ENCODE peak calls at places on chromosome 3, in ten cellular contexts. N is breast epithelium; B is cardiac muscle cell; G is CD8-positive, alpha-beta memory T cell; X is esophagus squamous epithelium; A is transverse colon; E is body of pancreas; U is endothelial cell of umbilical vein; L is upper lobe of left lung; M is Karpas-422. Z is an unnamed sample. For H3K36me3, the result is how much of the 10 kb centered on the place peaks cover.

GRCh38 chr3:13039286-13039896 is 33.8 kb downstream of the IQSEC1 start:
- DNase-seq in G (no peak), L (no peak), M (no peak), X (no peak), E (no peak), N (no peak), A (no peak), U (no peak), B (no peak), Z (no peak)

GRCh38 chr3:141448606-141449216 is 38.1 kb upstream of the RASA2 start:
- DNase-seq in G (no peak), M (no peak), X (no peak), A (no peak), N (no peak), E (no peak), B (no peak), U (peak), L (no peak), Z (no peak)

GRCh38 chr3:156978471-156978961 is 152.4 kb downstream of the LEKR1 start:
- DNase-seq in M (peak), G (peak), L (no peak), X (no peak), E (no peak), N (no peak), U (no peak), B (no peak), A (no peak), Z (no peak)

GRCh38 chr3:66502267-66502874 is 1.5 kb upstream of the LRIG1 start:
- DNase-seq in N (no peak), A (no peak), M (no peak), U (no peak), X (no peak), E (no peak), G (no peak), L (no peak), B (no peak), Z (no peak)

GRCh38 chr3:181727122-181728036 is 15.7 kb downstream of the SOX2 start:
- DNase-seq in A (no peak), L (no peak), X (no peak), N (no peak), U (no peak), E (no peak), G (no peak), M (no peak), B (no peak), Z (no peak)

GRCh38 chr3:94513600-94513999 is 450.7 kb downstream of the NSUN3 start:
- DNase-seq in G (no peak), E (no peak), B (no peak), A (no peak), U (no peak), L (no peak), M (no peak), N (no peak), X (no peak), Z (no peak)

GRCh38 chr3:98901032-98901464 is 447 bp downstream of the DCBLD2 start:
- DNase-seq in G (no peak), E (peak), A (peak), L (peak), U (peak), X (no peak), N (no peak), B (peak), M (no peak), Z (peak)

GRCh38 chr3:177224406-177224805 is 27.1 kb upstream of the TBL1XR1 start:
- DNase-seq in G (no peak), X (no peak), U (no peak), B (no peak), N (no peak), M (no peak), L (no peak), E (no peak), A (no peak), Z (no peak)

GRCh38 chr3:38247366-38248035 is 18.1 kb upstream of the SLC22A13 start:
- DNase-seq in N (no peak), A (no peak), X (no peak), G (no peak), B (peak), E (peak), L (no peak), M (no peak), U (peak), Z (peak)

GRCh38 chr3:111595239-111595638 is at the start of gene ZBED2:
- DNase-seq in L (peak), U (no peak), X (no peak), A (no peak), E (no peak), N (no peak), M (no peak), B (no peak), G (no peak), Z (no peak)

GRCh38 chr3:8220291-8220690 is 281.3 kb upstream of the LMCD1 start:
- DNase-seq in M (no peak), B (no peak), E (no peak), N (no peak), L (no peak), A (no peak), X (no peak), U (no peak), G (no peak), Z (peak)

GRCh38 chr3:181278468-181279238 is 289.1 kb upstream of the DNAJC19 start:
- DNase-seq in X (no peak), B (peak), M (peak), E (no peak), U (peak), N (no peak), L (no peak), A (no peak), G (no peak), Z (no peak)

GRCh38 chr3:48845170-48845569 is 2.5 kb downstream of the PRKAR2A start:
- DNase-seq in U (no peak), X (no peak), E (no peak), L (no peak), N (no peak), A (no peak), M (no peak), B (peak), G (no peak), Z (no peak)

GRCh38 chr3:1214928-1215327 is 122.1 kb downstream of the CNTN6 start:
- DNase-seq in L (no peak), U (no peak), M (no peak), G (no peak), E (no peak), B (no peak), A (no peak), N (no peak), X (no peak), Z (peak)

GRCh38 chr3:170692720-170693119 is 106.8 kb upstream of the SLC7A14 start:
- DNase-seq in G (no peak), L (no peak), E (no peak), N (no peak), M (no peak), A (no peak), X (no peak), B (no peak), U (no peak), Z (no peak)

GRCh38 chr3:121477589-121477988 is 68.2 kb downstream of the POLQ start:
- DNase-seq in M (no peak), G (no peak), L (no peak), X (no peak), E (no peak), A (no peak), N (no peak), U (peak), B (no peak), Z (peak)

GRCh38 chr3:66195347-66195783 is 25.4 kb upstream of the SLC25A26 start:
- DNase-seq in G (no peak), M (no peak), L (no peak), X (no peak), N (no peak), U (peak), A (peak), B (peak), E (peak), Z (peak)

GRCh38 chr3:116188231-116188785 is 257.0 kb downstream of the LSAMP start:
- DNase-seq in U (no peak), G (no peak), B (no peak), L (no peak), E (no peak), X (no peak), N (no peak), A (no peak), M (no peak), Z (no peak)

GRCh38 chr3:127074900-127075360 is 92.0 kb downstream of the PLXNA1 start:
- DNase-seq in U (no peak), B (no peak), G (no peak), N (no peak), A (no peak), X (no peak), E (peak), L (no peak), M (peak), Z (peak)

GRCh38 chr3:32570426-32571191 is at the start of gene DYNC1LI1:
- DNase-seq in M (peak), G (peak), A (peak), E (peak), N (peak), X (peak), B (peak), L (peak), U (peak), Z (peak)

GRCh38 chr3:43093006-43093405 is 12.9 kb downstream of the POMGNT2 start:
- DNase-seq in N (no peak), L (no peak), M (peak), B (no peak), E (no peak), U (no peak), G (no peak), X (no peak), A (no peak), Z (no peak)

GRCh38 chr3:32403663-32404062 is 12.0 kb downstream of the CMTM7 start:
- DNase-seq in N (no peak), E (no peak), A (no peak), M (no peak), G (no peak), X (no peak), U (no peak), L (no peak), B (no peak), Z (no peak)

GRCh38 chr3:112740800-112741199 is 99.9 kb upstream of the CCDC80 start:
- DNase-seq in U (no peak), B (no peak), L (no peak), M (no peak), A (no peak), E (no peak), N (no peak), G (peak), X (no peak), Z (no peak)

GRCh38 chr3:127419641-127420354 is 132.0 kb upstream of the PRR20G start:
- DNase-seq in U (no peak), L (no peak), G (no peak), M (no peak), E (no peak), B (no peak), N (no peak), A (no peak), X (no peak), Z (no peak)

GRCh38 chr3:109640146-109640652 is 302.9 kb upstream of the DPPA4 start:
- DNase-seq in E (no peak), M (no peak), G (no peak), A (no peak), U (no peak), L (no peak), B (no peak), N (no peak), X (no peak), Z (no peak)

GRCh38 chr3:113677745-113678144 is 18.7 kb downstream of the USF3 start:
- DNase-seq in B (no peak), E (no peak), A (no peak), X (no peak), N (no peak), U (no peak), L (no peak), G (no peak), M (no peak), Z (no peak)

GRCh38 chr3:177553012-177553411 is 355.7 kb upstream of the TBL1XR1 start:
- DNase-seq in U (no peak), A (no peak), X (no peak), B (no peak), E (no peak), L (no peak), N (no peak), G (no peak), M (no peak), Z (no peak)

GRCh38 chr3:194936659-194937058 is 251.0 kb downstream of the FAM43A start:
- DNase-seq in B (no peak), A (no peak), U (no peak), L (no peak), G (no peak), E (no peak), N (no peak), M (no peak), X (no peak), Z (no peak)

GRCh38 chr3:125125822-125126245 is 70.0 kb upstream of the HEG1 start:
- DNase-seq in G (no peak), E (peak), L (no peak), B (no peak), U (no peak), N (no peak), X (no peak), A (no peak), M (no peak), Z (peak)

GRCh38 chr3:23806322-23807160 is 786 bp downstream of the UBE2E1 start:
- DNase-seq in U (peak), E (peak), X (no peak), B (peak), N (no peak), M (peak), L (peak), G (peak), A (peak), Z (no peak)

GRCh38 chr3:72891053-72891855 is 3.4 kb downstream of the GXYLT2 start:
- DNase-seq in N (no peak), M (no peak), A (peak), E (peak), G (no peak), U (no peak), L (no peak), B (peak), X (no peak), Z (peak)

GRCh38 chr3:98536456-98537017 is 4.8 kb downstream of the GPR15 start:
- DNase-seq in L (no peak), B (no peak), N (no peak), A (no peak), E (no peak), X (no peak), M (no peak), G (no peak), U (no peak), Z (no peak)

GRCh38 chr3:42314411-42314810 is 48.4 kb upstream of the CCK start:
- DNase-seq in B (no peak), L (no peak), N (no peak), G (no peak), M (no peak), A (no peak), E (no peak), X (no peak), U (no peak), Z (no peak)

GRCh38 chr3:127394984-127395662 is 107.3 kb upstream of the PRR20G start:
- DNase-seq in X (no peak), G (no peak), E (no peak), M (no peak), U (no peak), A (no peak), B (no peak), N (no peak), L (no peak), Z (no peak)

GRCh38 chr3:134816623-134817022 is 21.6 kb downstream of the EPHB1 start:
- DNase-seq in E (no peak), N (no peak), M (no peak), A (no peak), G (no peak), B (no peak), U (no peak), X (no peak), L (no peak), Z (no peak)
- H3K36me3 ChIP-seq in E (under half), N (under half), M (under half), A (under half), G (under half), B (under half), U (under half), X (under half), L (under half), Z (under half)

DNA sequence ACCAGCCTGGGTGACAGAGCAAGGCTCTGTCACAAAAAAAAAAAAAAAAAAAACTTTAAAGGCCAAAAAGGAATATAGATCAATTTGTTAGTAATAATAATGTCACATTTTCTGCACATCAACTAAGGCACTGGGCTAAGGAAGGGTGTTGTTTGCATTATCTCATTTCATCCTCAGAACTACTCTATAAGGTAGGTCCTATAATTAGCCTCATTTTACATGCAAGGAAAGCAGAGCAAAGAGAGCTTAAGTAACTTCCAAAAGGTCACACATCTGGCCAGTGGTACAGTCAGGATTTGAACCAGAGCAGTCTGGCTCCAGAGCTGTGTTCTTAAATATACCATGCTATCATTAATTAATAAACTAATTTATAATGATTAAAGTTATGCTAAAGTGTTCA is 42.2 kb upstream of the SPATA12 start:
- DNase-seq in G (no peak), X (no peak), M (peak), L (no peak), A (no peak), E (no peak), U (no peak), N (no peak), B (no peak), Z (no peak)
- H3K27ac ChIP-seq in G (no peak), X (no peak), M (peak), L (no peak), A (no peak), E (no peak), U (no peak), N (no peak), B (no peak), Z (no peak)

GRCh38 chr3:187735837-187736236 is 9.4 kb downstream of the BCL6 start:
- DNase-seq in E (no peak), B (no peak), N (no peak), U (no peak), M (peak), A (no peak), L (no peak), G (no peak), X (no peak), Z (no peak)
- H3K36me3 ChIP-seq in E (under half), B (under half), N (under half), U (under half), M (half or more), A (under half), L (under half), G (under half), X (under half), Z (under half)

DNA sequence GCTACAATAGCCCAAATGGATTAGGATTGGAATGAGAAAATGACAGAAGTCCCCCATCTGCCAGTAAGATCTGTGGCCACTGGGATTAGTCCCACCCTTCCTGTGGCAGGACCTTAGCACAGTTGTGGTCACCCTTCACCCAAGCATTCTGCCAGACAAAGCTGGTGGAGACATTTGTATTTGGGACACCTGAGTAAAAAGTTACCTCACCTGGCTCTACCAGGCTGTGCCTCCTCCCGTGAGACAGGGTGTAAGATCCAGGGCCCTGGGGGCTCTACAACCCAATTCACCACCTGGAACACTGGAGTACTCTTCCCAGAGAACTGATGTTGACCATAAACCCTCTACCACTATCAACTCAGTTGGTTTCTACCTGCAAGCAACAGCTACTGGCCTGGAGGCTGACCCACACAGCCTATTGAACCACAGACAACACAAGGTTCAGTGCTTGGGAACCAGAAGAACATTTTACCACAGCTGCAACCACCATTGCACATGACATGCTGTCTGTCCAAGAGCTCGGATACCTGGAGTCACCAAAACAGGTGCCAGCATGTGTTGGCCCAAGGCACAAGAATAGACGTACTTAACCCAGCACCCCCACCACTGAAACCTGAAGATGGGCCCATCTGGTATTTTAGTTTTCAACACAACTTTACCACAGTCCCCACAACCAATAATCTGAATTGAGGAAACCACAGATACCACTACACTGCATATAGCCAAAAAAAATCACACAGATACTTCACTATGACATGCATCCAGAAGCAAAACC is 1686.7 kb downstream of the SI start:
- DNase-seq in A (no peak), E (no peak), M (no peak), G (no peak), B (no peak), L (no peak), X (no peak), N (no peak), U (no peak), Z (no peak)
- H3K27ac ChIP-seq in A (no peak), E (no peak), M (no peak), G (no peak), B (no peak), L (no peak), X (no peak), N (no peak), U (no peak), Z (no peak)

GRCh38 chr3:197854596-197855343 is 63.7 kb downstream of the LRCH3 start:
- DNase-seq in M (no peak), G (no peak), E (no peak), B (no peak), U (peak), N (no peak), L (no peak), X (no peak), A (no peak), Z (peak)
- H3K36me3 ChIP-seq in M (half or more), G (under half), E (under half), B (under half), U (under half), N (under half), L (half or more), X (under half), A (half or more), Z (under half)